ENCODE peak calls at places on chromosomes 3 and 15, in six cellular contexts. U, E, S, W, N and H are unnamed samples.

GRCh38 chr15:71629761-71630499 is 180.4 kb upstream of the NR2E3 start:
- DNase-seq in U (no peak), E (no peak), S (no peak), W (no peak), N (no peak), H (no peak)

GRCh38 chr3:193928354-193929209 is 207.4 kb upstream of the HES1 start:
- DNase-seq in U (no peak), E (peak; percentile 11), S (no peak), W (no peak), N (no peak), H (no peak)

GRCh38 chr3:195911946-195912270 is 3.6 kb upstream of the TNK2 start:
- DNase-seq in U (no peak), E (no peak), S (no peak), W (no peak), N (peak; percentile 36), H (no peak)

GRCh38 chr3:13133011-13133410 is 59.8 kb upstream of the IQSEC1 start:
- DNase-seq in U (no peak), E (no peak), S (no peak), W (no peak), N (no peak), H (no peak)

GRCh38 chr3:66196633-66197032 is 24.2 kb upstream of the SLC25A26 start:
- DNase-seq in U (no peak), E (no peak), S (no peak), W (no peak), N (peak; percentile 13), H (no peak)

GRCh38 chr15:52150878-52151277 is 38.3 kb upstream of the BCL2L10 start:
- DNase-seq in U (no peak), E (no peak), S (no peak), W (no peak), N (no peak), H (no peak)

GRCh38 chr3:150699068-150699635 is 4.6 kb downstream of the ERICH6 start:
- DNase-seq in U (no peak), E (no peak), S (no peak), W (no peak), N (peak; percentile 54), H (no peak)

GRCh38 chr3:160676547-160677303 is at the start of gene ARL14:
- DNase-seq in U (no peak), E (no peak), S (no peak), W (no peak), N (peak; percentile 49), H (no peak)

GRCh38 chr3:198028718-198029117 is 68.7 kb downstream of the LMLN start:
- DNase-seq in U (no peak), E (no peak), S (no peak), W (no peak), N (peak; percentile 34), H (no peak)

GRCh38 chr3:71944482-71944881 is 159.5 kb upstream of the PROK2 start:
- DNase-seq in U (no peak), E (no peak), S (no peak), W (no peak), N (no peak), H (no peak)

GRCh38 chr3:126340943-126341754 is 16.1 kb downstream of the KLF15 start:
- DNase-seq in U (no peak), E (no peak), S (no peak), W (no peak), N (no peak), H (peak; percentile 94)

GRCh38 chr3:94336076-94336741 is 273.3 kb downstream of the NSUN3 start:
- DNase-seq in U (no peak), E (no peak), S (no peak), W (no peak), N (peak; percentile 23), H (no peak)

GRCh38 chr15:46865155-46865554 is 852.1 kb upstream of the SEMA6D start:
- DNase-seq in U (no peak), E (no peak), S (no peak), W (no peak), N (no peak), H (no peak)

GRCh38 chr3:34107669-34108068 is 309.2 kb downstream of the PDCD6IP start:
- DNase-seq in U (no peak), E (peak; percentile 60), S (no peak), W (no peak), N (no peak), H (no peak)

GRCh38 chr3:10249833-10250232 is 1.6 kb downstream of the TATDN2 start:
- DNase-seq in U (no peak), E (no peak), S (no peak), W (no peak), N (peak; percentile 36), H (no peak)

GRCh38 chr15:39270976-39271375 is 309.9 kb upstream of the THBS1 start:
- DNase-seq in U (no peak), E (no peak), S (no peak), W (no peak), N (peak; percentile 100), H (no peak)

GRCh38 chr3:179962617-179963387 is 73.9 kb downstream of the PEX5L start:
- DNase-seq in U (no peak), E (no peak), S (no peak), W (no peak), N (no peak), H (no peak)

GRCh38 chr15:66722757-66723540 is 20.9 kb downstream of the SMAD6 start:
- DNase-seq in U (no peak), E (no peak), S (no peak), W (no peak), N (no peak), H (no peak)

GRCh38 chr3:79032686-79033318 is 735.0 kb downstream of the ROBO1 start:
- DNase-seq in U (no peak), E (peak; percentile 28), S (no peak), W (no peak), N (peak; percentile 69), H (no peak)

GRCh38 chr3:47780727-47781325 is 867 bp downstream of the SMARCC1 start:
- DNase-seq in U (no peak), E (no peak), S (no peak), W (no peak), N (peak; percentile 35), H (no peak)